ENCODE peak calls at places on chromosomes 6 and 20, in five cellular contexts. T, Z, A, K and Y are unnamed samples.
A peak's percentile ranks its signal among the peaks of the same experiment; 100 is the strongest.

GRCh38 chr6:143555071-143555492 is 43.6 kb upstream of the FUCA2 start:
- DNase-seq in A (no peak), Z (no peak), T (no peak), K (no peak), Y (no peak)

GRCh38 chr6:14165091-14165490 is 47.5 kb downstream of the CD83 start:
- DNase-seq in Z (no peak), T (no peak), A (no peak), K (no peak), Y (no peak)

GRCh38 chr20:54167909-54168872 is 5.6 kb downstream of the CYP24A1 start:
- DNase-seq in K (no peak), Z (no peak), A (no peak), T (no peak), Y (no peak)

GRCh38 chr6:168838000-168838399 is 397.0 kb downstream of the SMOC2 start:
- DNase-seq in Z (no peak), T (no peak), K (no peak), A (no peak), Y (no peak)

GRCh38 chr6:168877821-168878282 is 375.8 kb downstream of the THBS2 start:
- DNase-seq in A (no peak), Z (peak; percentile 66), K (no peak), T (no peak), Y (no peak)

GRCh38 chr20:48754269-48754668 is 73.5 kb downstream of the PREX1 start:
- DNase-seq in T (no peak), K (no peak), A (no peak), Z (no peak), Y (no peak)

GRCh38 chr20:4663044-4663443 is 58.7 kb upstream of the PRND start:
- DNase-seq in Z (no peak), K (no peak), T (no peak), A (no peak), Y (no peak)

GRCh38 chr20:57594092-57594911 is 25.9 kb downstream of the ZBP1 start:
- DNase-seq in T (peak; percentile 41), Z (peak; percentile 62), K (peak; percentile 67), A (no peak), Y (no peak)

GRCh38 chr6:19180348-19181073 is 656.7 kb upstream of the ID4 start:
- DNase-seq in T (peak; percentile 45), A (no peak), K (peak; percentile 28), Z (peak; percentile 57), Y (peak; percentile 71)

GRCh38 chr20:3000852-3001523 is 42.4 kb upstream of the GNRH2 start:
- DNase-seq in K (no peak), A (no peak), Z (no peak), T (no peak), Y (no peak)

GRCh38 chr6:131980791-131981623 is 29.8 kb upstream of the CCN2 start:
- DNase-seq in Z (no peak), T (no peak), K (no peak), A (no peak), Y (no peak)

GRCh38 chr6:28648035-28648877 is 122.6 kb downstream of the GPX5 start:
- DNase-seq in K (peak; percentile 64), Z (no peak), A (no peak), T (peak; percentile 42), Y (no peak)

GRCh38 chr6:90496617-90497016 is 90.3 kb downstream of the MAP3K7 start:
- DNase-seq in K (no peak), T (no peak), A (no peak), Z (no peak), Y (no peak)

GRCh38 chr6:11921017-11921438 is 91.1 kb upstream of the HIVEP1 start:
- DNase-seq in Z (peak; percentile 42), T (peak; percentile 30), K (peak; percentile 73), A (no peak), Y (peak; percentile 29)

GRCh38 chr6:119037264-119037663 is 41.2 kb downstream of the FAM184A start:
- DNase-seq in Z (no peak), K (no peak), A (no peak), T (no peak), Y (no peak)

GRCh38 chr6:112233864-112234263 is 20.5 kb downstream of the LAMA4 start:
- DNase-seq in A (no peak), K (no peak), T (no peak), Z (no peak), Y (no peak)

GRCh38 chr20:51456511-51457280 is 85.8 kb downstream of the NFATC2 start:
- DNase-seq in A (peak; percentile 97), K (peak; percentile 98), T (peak; percentile 98), Z (peak; percentile 98), Y (peak; percentile 96)

GRCh38 chr20:53611449-53611894 is 17.8 kb upstream of the ZNF217 start:
- DNase-seq in T (peak; percentile 28), Z (peak; percentile 25), K (peak; percentile 41), A (no peak), Y (no peak)

GRCh38 chr6:16494781-16495180 is 256.4 kb downstream of the GMPR start:
- DNase-seq in T (no peak), A (no peak), Z (no peak), K (no peak), Y (no peak)

GRCh38 chr6:13742961-13743735 is 31.5 kb upstream of the RANBP9 start:
- DNase-seq in K (no peak), Z (no peak), T (no peak), A (no peak), Y (no peak)

GRCh38 chr6:37306624-37307222 is 47.1 kb upstream of the RNF8 start:
- DNase-seq in Z (no peak), T (no peak), K (no peak), A (no peak), Y (no peak)

GRCh38 chr6:95658896-95659295 is 81.6 kb downstream of the MANEA start:
- DNase-seq in A (no peak), K (no peak), Z (no peak), T (no peak), Y (no peak)

GRCh38 chr20:32893878-32894483 is 35.3 kb downstream of the EFCAB8 start:
- DNase-seq in Z (no peak), A (no peak), T (no peak), K (peak; percentile 26), Y (no peak)

GRCh38 chr6:129624488-129624887 is 85.5 kb downstream of the ARHGAP18 start:
- DNase-seq in A (no peak), K (no peak), Z (no peak), T (no peak), Y (no peak)

GRCh38 chr6:52983159-52983848 is 11.8 kb downstream of the GSTA4 start:
- DNase-seq in Z (no peak), T (no peak), K (no peak), A (no peak), Y (no peak)

GRCh38 chr20:63441136-63441776 is 31.2 kb downstream of the KCNQ2 start:
- DNase-seq in K (no peak), Z (no peak), T (no peak), A (no peak), Y (no peak)

GRCh38 chr20:14235355-14235754 is 102.1 kb downstream of the FLRT3 start:
- DNase-seq in A (no peak), K (no peak), T (no peak), Z (no peak), Y (no peak)

GRCh38 chr6:53327017-53327395 is 21.7 kb downstream of the ELOVL5 start:
- DNase-seq in Z (no peak), K (no peak), T (no peak), A (no peak), Y (no peak)

GRCh38 chr6:75551367-75551952 is 50.2 kb upstream of the SENP6 start:
- DNase-seq in K (no peak), T (no peak), Z (no peak), A (no peak), Y (no peak)

GRCh38 chr20:63354636-63355385 is 6.3 kb downstream of the CHRNA4 start:
- DNase-seq in Z (no peak), A (no peak), K (no peak), T (no peak), Y (no peak)

GRCh38 chr20:62318411-62319345 is 15.9 kb downstream of the ADRM1 start:
- DNase-seq in A (no peak), T (no peak), K (no peak), Z (no peak), Y (no peak)

GRCh38 chr20:59153355-59153681 is 10.3 kb upstream of the ZNF831 start:
- DNase-seq in T (peak; percentile 57), Z (no peak), A (peak; percentile 64), K (peak; percentile 33), Y (peak; percentile 52)
- H3K27me3 ChIP-seq in T (no peaks in the 10 kb centered on the region), Z (no peaks in the 10 kb centered on the region), A (no peaks in the 10 kb centered on the region), K (no peaks in the 10 kb centered on the region), Y (no peaks in the 10 kb centered on the region)

GRCh38 chr6:88965691-88966090 is 2.3 kb upstream of the RNGTT start:
- DNase-seq in A (no peak), K (no peak), T (no peak), Z (no peak), Y (no peak)
- H3K9me3 ChIP-seq in A (peaks cover 3% of the 10 kb centered on the region), K (no peaks in the 10 kb centered on the region), T (no peaks in the 10 kb centered on the region), Z (no peaks in the 10 kb centered on the region), Y (no peaks in the 10 kb centered on the region)

GRCh38 chr6:167226791-167227190 is 64.3 kb upstream of the UNC93A start:
- DNase-seq in T (no peak), A (no peak), K (no peak), Z (no peak), Y (no peak)
- TF ChIP-seq POLR2A in T (no peak), A (no peak), K (no peak), Z (no peak), Y (no peak)

GRCh38 chr6:1599469-1599868 is 10.2 kb upstream of the FOXC1 start:
- DNase-seq in T (no peak), Z (no peak), K (no peak), A (no peak), Y (no peak)
- H3K27me3 ChIP-seq in T (peaks cover 8% of the 10 kb centered on the region), Z (peaks cover 8% of the 10 kb centered on the region), K (peaks cover 62% of the 10 kb centered on the region), A (peaks cover 22% of the 10 kb centered on the region), Y (peaks cover 30% of the 10 kb centered on the region)

GRCh38 chr6:47690791-47691190 is 7.6 kb upstream of the ADGRF4 start:
- DNase-seq in A (no peak), Z (no peak), K (no peak), T (no peak), Y (no peak)

GRCh38 chr6:47690209-47690608 is 8.2 kb upstream of the ADGRF4 start:
- DNase-seq in A (no peak), K (no peak), T (no peak), Z (no peak), Y (no peak)

GRCh38 chr6:47687432-47687831 is 10.9 kb upstream of the ADGRF4 start:
- DNase-seq in K (no peak), A (no peak), T (no peak), Z (no peak), Y (no peak)
- H3K9me3 ChIP-seq in K (no peaks in the 10 kb centered on the region), A (no peaks in the 10 kb centered on the region), T (no peaks in the 10 kb centered on the region), Z (no peaks in the 10 kb centered on the region), Y (no peaks in the 10 kb centered on the region)

GRCh38 chr6:156559151-156559690 is 218.0 kb upstream of the ARID1B start:
- DNase-seq in Z (no peak), T (no peak), K (no peak), A (no peak), Y (no peak)

GRCh38 chr6:156560476-156560875 is 216.7 kb upstream of the ARID1B start:
- DNase-seq in A (no peak), K (no peak), Z (no peak), T (no peak), Y (no peak)

GRCh38 chr6:156556830-156557229 is 220.3 kb upstream of the ARID1B start:
- DNase-seq in T (no peak), A (no peak), Z (no peak), K (no peak), Y (no peak)

GRCh38 chr6:156555117-156555516 is 222.1 kb upstream of the ARID1B start:
- DNase-seq in T (no peak), A (no peak), Z (no peak), K (no peak), Y (no peak)

GRCh38 chr6:156557269-156557885 is 219.8 kb upstream of the ARID1B start:
- DNase-seq in A (no peak), K (no peak), Z (peak; percentile 62), T (no peak), Y (peak; percentile 21)
- TF ChIP-seq POLR2A in A (no peak), K (no peak), Z (no peak), T (no peak), Y (no peak)